ENCODE peak calls at places on chromosomes 3 and 15, in eight cellular contexts. O is HCT116, T is H1, E is HepG2, G is K562, J is SK-N-SH, V is GM12878, B is endothelial cell of umbilical vein. W is an unnamed sample.
A peak's percentile ranks its signal among the peaks of the same experiment; 100 is the strongest.

GRCh38 chr15:81940467-81941451 is 105.1 kb downstream of the MEX3B start:
- DNase-seq in O (no peak), T (no peak), E (no peak), G (peak; percentile 43), J (no peak), V (no peak), B (no peak), W (no peak)

GRCh38 chr3:133955892-133956291 is 60.2 kb upstream of the RAB6B start:
- DNase-seq in O (no peak), T (no peak), E (no peak), G (no peak), J (peak; percentile 89), V (no peak), B (no peak), W (peak; percentile 93)

GRCh38 chr3:194306771-194307640 is 44.1 kb downstream of the CPN2 start:
- DNase-seq in O (no peak), T (no peak), E (no peak), G (no peak), J (no peak), V (peak; percentile 81), B (no peak), W (no peak)

GRCh38 chr3:146250449-146251382 is at the start of gene PLSCR4:
- DNase-seq in O (peak; percentile 16), T (peak; percentile 65), E (no peak), G (peak; percentile 69), J (peak; percentile 19), V (no peak), B (peak; percentile 93), W (no peak)

GRCh38 chr15:96693990-96694517 is 363.6 kb downstream of the NR2F2 start:
- DNase-seq in O (no peak), T (no peak), E (no peak), G (no peak), J (no peak), V (no peak), B (no peak), W (peak; percentile 16)

GRCh38 chr3:98961161-98962155 is 60.0 kb upstream of the DCBLD2 start:
- DNase-seq in O (no peak), T (no peak), E (no peak), G (no peak), J (no peak), V (no peak), B (peak; percentile 32), W (no peak)

GRCh38 chr3:62497156-62497555 is 123.8 kb upstream of the FEZF2 start:
- DNase-seq in O (no peak), T (no peak), E (no peak), G (no peak), J (no peak), V (no peak), B (no peak), W (no peak)

GRCh38 chr3:161851941-161852566 is 355.4 kb downstream of the OTOL1 start:
- DNase-seq in O (peak; percentile 46), T (peak; percentile 95), E (peak; percentile 36), G (peak; percentile 33), J (peak; percentile 22), V (peak; percentile 8), B (no peak), W (peak; percentile 55)

GRCh38 chr3:43970351-43970750 is 271.3 kb upstream of the TOPAZ1 start:
- DNase-seq in O (no peak), T (no peak), E (no peak), G (no peak), J (no peak), V (no peak), B (no peak), W (no peak)

GRCh38 chr15:77993374-77993911 is 84.1 kb downstream of the TBC1D2B start:
- DNase-seq in O (no peak), T (no peak), E (no peak), G (no peak), J (no peak), V (no peak), B (no peak), W (no peak)

GRCh38 chr3:155890671-155891190 is 20.3 kb downstream of the GMPS start:
- DNase-seq in O (no peak), T (no peak), E (peak; percentile 13), G (peak; percentile 90), J (peak; percentile 17), V (no peak), B (peak; percentile 85), W (peak; percentile 50)

GRCh38 chr3:132016061-132017041 is 18.5 kb downstream of the CPNE4 start:
- DNase-seq in O (no peak), T (no peak), E (no peak), G (no peak), J (no peak), V (no peak), B (no peak), W (no peak)

GRCh38 chr15:49370782-49371181 is 52.3 kb upstream of the FGF7 start:
- DNase-seq in O (peak; percentile 13), T (no peak), E (no peak), G (peak; percentile 26), J (no peak), V (no peak), B (peak; percentile 3), W (no peak)

GRCh38 chr3:5194801-5195509 is 7.4 kb downstream of the EDEM1 start:
- DNase-seq in O (peak; percentile 72), T (no peak), E (peak; percentile 67), G (peak; percentile 78), J (no peak), V (no peak), B (peak; percentile 87), W (no peak)

GRCh38 chr3:61877359-61877770 is 316.0 kb downstream of the PTPRG start:
- DNase-seq in O (peak; percentile 23), T (no peak), E (peak; percentile 25), G (no peak), J (no peak), V (peak; percentile 17), B (no peak), W (no peak)

GRCh38 chr3:170528731-170529130 is 57.1 kb downstream of the SLC7A14 start:
- DNase-seq in O (no peak), T (no peak), E (no peak), G (no peak), J (no peak), V (no peak), B (no peak), W (no peak)

GRCh38 chr3:130111185-130111864 is 29.7 kb downstream of the ALG1L2 start:
- DNase-seq in O (peak; percentile 93), T (peak; percentile 98), E (peak; percentile 93), G (peak; percentile 96), J (peak; percentile 92), V (peak; percentile 77), B (peak; percentile 98), W (peak; percentile 97)

GRCh38 chr3:152253514-152253913 is 15.2 kb upstream of the MBNL1 start:
- DNase-seq in O (no peak), T (no peak), E (no peak), G (no peak), J (no peak), V (no peak), B (no peak), W (no peak)
- H3K9ac ChIP-seq in O (no peak overlapping the region), T (no peak overlapping the region), E (no peak overlapping the region), G (no peak overlapping the region), J (no peak overlapping the region), V (no peak overlapping the region), B (no peak overlapping the region), W (no peak overlapping the region)

GRCh38 chr3:120174811-120175210 is 80.6 kb upstream of the GSK3B start:
- DNase-seq in O (no peak), T (no peak), E (no peak), G (no peak), J (no peak), V (no peak), B (no peak), W (no peak)

GRCh38 chr3:120173056-120173675 is 78.9 kb upstream of the GSK3B start:
- DNase-seq in O (no peak), T (no peak), E (no peak), G (no peak), J (no peak), V (no peak), B (no peak), W (no peak)

GRCh38 chr3:120177907-120178306 is 83.7 kb upstream of the GSK3B start:
- DNase-seq in O (no peak), T (no peak), E (peak; percentile 23), G (peak; percentile 2), J (no peak), V (no peak), B (no peak), W (no peak)

GRCh38 chr3:120180731-120181412 is 86.6 kb upstream of the GSK3B start:
- DNase-seq in O (no peak), T (no peak), E (peak; percentile 74), G (no peak), J (no peak), V (no peak), B (no peak), W (no peak)

GRCh38 chr3:120177151-120177550 is 82.9 kb upstream of the GSK3B start:
- DNase-seq in O (no peak), T (no peak), E (peak; percentile 49), G (no peak), J (peak; percentile 22), V (no peak), B (peak; percentile 68), W (peak; percentile 78)
- TF ChIP-seq POLR2AphosphoS5 in O (no peak), T (no peak), E (no peak), G (no peak), J (peak; percentile 80), V (no peak), B (peak; percentile 45), W (peak; percentile 39)

GRCh38 chr3:96813134-96813819 is 1.1 kb upstream of the EPHA6 start:
- DNase-seq in O (no peak), T (peak; percentile 89), E (peak; percentile 58), G (peak; percentile 0), J (peak; percentile 82), V (peak; percentile 13), B (peak; percentile 59), W (no peak)

GRCh38 chr3:96813820-96814580 is 394 bp upstream of the EPHA6 start:
- DNase-seq in O (no peak), T (no peak), E (peak; percentile 18), G (no peak), J (peak; percentile 67), V (no peak), B (peak; percentile 43), W (no peak)

GRCh38 chr3:96814581-96815567 is at the start of gene EPHA6:
- DNase-seq in O (no peak), T (peak; percentile 65), E (no peak), G (no peak), J (peak; percentile 19), V (no peak), B (no peak), W (no peak)
- H3K9ac ChIP-seq in O (no peak within 1 kb of the TSS), T (no peak within 1 kb of the TSS), E (no peak within 1 kb of the TSS), G (no peak within 1 kb of the TSS), J (no peak within 1 kb of the TSS), V (no peak within 1 kb of the TSS), B (no peak within 1 kb of the TSS), W (no peak within 1 kb of the TSS)

GRCh38 chr3:158660711-158661110 is 11.7 kb downstream of the LXN start:
- DNase-seq in O (no peak), T (no peak), E (no peak), G (no peak), J (no peak), V (no peak), B (peak; percentile 84), W (no peak)

GRCh38 chr3:158659454-158660237 is 12.8 kb downstream of the LXN start:
- DNase-seq in O (peak; percentile 33), T (peak; percentile 64), E (peak; percentile 45), G (peak; percentile 70), J (peak; percentile 61), V (no peak), B (peak; percentile 95), W (no peak)

GRCh38 chr3:158668506-158668905 is 3.9 kb downstream of the LXN start:
- DNase-seq in O (no peak), T (no peak), E (no peak), G (no peak), J (no peak), V (no peak), B (peak; percentile 67), W (no peak)

GRCh38 chr3:158658889-158659288 is 13.6 kb downstream of the LXN start:
- DNase-seq in O (no peak), T (no peak), E (no peak), G (no peak), J (no peak), V (no peak), B (no peak), W (no peak)

GRCh38 chr3:158663832-158664231 is 8.6 kb downstream of the LXN start:
- DNase-seq in O (no peak), T (no peak), E (no peak), G (no peak), J (no peak), V (no peak), B (no peak), W (no peak)
- TF ChIP-seq POLR2AphosphoS5 in O (no peak), T (no peak), E (no peak), G (no peak), J (no peak), V (no peak), B (no peak), W (no peak)

W was measured in SK-N-MC.